ENCODE peak calls at places on chromosomes 3 and 15, in five cellular contexts. E is ecto neural progenitor cell; X is amniotic epithelial cell; I is mesendoderm; Z is stimulated activated CD4-positive, alpha-beta T cell treated with anti-CD3 and anti-CD28 coated beads, Interleukin-2, amount 100 ng/mL, for 48 hours. M is an unnamed sample.

GRCh38 chr3:178405456-178405970 is 130.7 kb upstream of the KCNMB2 start:
- DNase-seq in E (no peak), X (no peak), I (no peak), Z (no peak), M (no peak)

GRCh38 chr3:41159581-41160189 is 39.6 kb upstream of the CTNNB1 start:
- DNase-seq in E (no peak), X (no peak), I (no peak), Z (no peak), M (no peak)

GRCh38 chr15:34647569-34648334 is 64.3 kb upstream of the GOLGA8B start:
- DNase-seq in E (no peak), X (no peak), I (no peak), Z (no peak), M (no peak)

GRCh38 chr3:30294241-30294667 is 312.1 kb upstream of the TGFBR2 start:
- DNase-seq in E (no peak), X (no peak), I (peak), Z (no peak), M (no peak)

GRCh38 chr3:108103971-108104797 is 13.4 kb upstream of the CD47 start:
- DNase-seq in E (no peak), X (peak), I (no peak), Z (no peak), M (peak)

GRCh38 chr3:70882104-70882503 is 569.7 kb upstream of the MDFIC2 start:
- DNase-seq in E (no peak), X (no peak), I (no peak), Z (no peak), M (no peak)

GRCh38 chr3:52481819-52482521 is 13.2 kb upstream of the STAB1 start:
- DNase-seq in E (peak), X (peak), I (peak), Z (no peak), M (peak)

GRCh38 chr3:127337911-127338531 is 50.2 kb upstream of the PRR20G start:
- DNase-seq in E (peak), X (no peak), I (no peak), Z (no peak), M (no peak)

GRCh38 chr3:27713435-27713880 is 8.7 kb downstream of the EOMES start:
- DNase-seq in E (no peak), X (no peak), I (peak), Z (no peak), M (no peak)

GRCh38 chr3:58994746-58995330 is 55.0 kb downstream of the CFAP20DC start:
- DNase-seq in E (no peak), X (peak), I (peak), Z (peak), M (peak)

GRCh38 chr3:23921052-23921511 is 4.2 kb downstream of the RPL15 start:
- DNase-seq in E (no peak), X (no peak), I (no peak), Z (no peak), M (no peak)

GRCh38 chr15:69082556-69082955 is 68.1 kb downstream of the NOX5 start:
- DNase-seq in E (no peak), X (peak), I (no peak), Z (no peak), M (no peak)

GRCh38 chr3:121431717-121432517 is 113.9 kb downstream of the POLQ start:
- DNase-seq in E (no peak), X (peak), I (peak), Z (peak), M (no peak)

GRCh38 chr3:129617381-129618185 is 11.1 kb upstream of the PLXND1 start:
- DNase-seq in E (no peak), X (no peak), I (no peak), Z (no peak), M (no peak)

GRCh38 chr15:25092661-25093060 is 137.9 kb downstream of the SNRPN start:
- DNase-seq in E (no peak), X (peak), I (no peak), Z (no peak), M (no peak)

GRCh38 chr3:73379465-73379864 is 245.3 kb downstream of the PDZRN3 start:
- DNase-seq in E (no peak), X (no peak), I (no peak), Z (no peak), M (no peak)

GRCh38 chr3:99699841-99700240 is 61.4 kb downstream of the COL8A1 start:
- DNase-seq in E (no peak), X (peak), I (no peak), Z (no peak), M (no peak)

GRCh38 chr15:62362608-62363007 is 197.5 kb upstream of the C2CD4B start:
- DNase-seq in E (no peak), X (peak), I (no peak), Z (no peak), M (no peak)

GRCh38 chr15:82870727-82871576 is 61.5 kb downstream of the WHAMM start:
- DNase-seq in E (no peak), X (no peak), I (no peak), Z (no peak), M (no peak)

GRCh38 chr3:19947549-19948071 is 713 bp downstream of the RAB5A start:
- DNase-seq in E (peak), X (peak), I (peak), Z (peak), M (peak)

GRCh38 chr3:72577190-72577589 is 271.1 kb downstream of the SHQ1 start:
- DNase-seq in E (no peak), X (no peak), I (no peak), Z (no peak), M (no peak)

GRCh38 chr3:69305011-69305410 is 80.9 kb downstream of the FRMD4B start:
- DNase-seq in E (no peak), X (peak), I (no peak), Z (no peak), M (no peak)

GRCh38 chr3:196599734-196600128 is 31.3 kb downstream of the FBXO45 start:
- DNase-seq in E (no peak), X (peak), I (no peak), Z (no peak), M (no peak)

GRCh38 chr3:145798691-145799550 is 362.1 kb downstream of the PLOD2 start:
- DNase-seq in E (peak), X (no peak), I (peak), Z (no peak), M (no peak)

GRCh38 chr15:75314552-75315290 is 21.1 kb upstream of the COMMD4 start:
- DNase-seq in E (peak), X (no peak), I (no peak), Z (no peak), M (no peak)

GRCh38 chr3:106262976-106263375 is 394.2 kb upstream of the CBLB start:
- DNase-seq in E (no peak), X (peak), I (no peak), Z (no peak), M (no peak)